ENCODE peak calls at places on chromosome 4, in seven cellular contexts. B is colonic mucosa, W is mammary epithelial cell, F is astrocyte, D is hepatocyte, K is upper lobe of right lung, I is breast epithelium. Y is an unnamed sample.

GRCh38 chr4:101102114-101102752 is 245.1 kb downstream of the PPP3CA start:
- DNase-seq in F (peak; percentile 90), W (peak; percentile 19), B (peak; percentile 41), D (no peak), I (peak; percentile 48), K (no peak), Y (no peak)

GRCh38 chr4:25290490-25291067 is 22.0 kb upstream of the ZCCHC4 start:
- DNase-seq in W (no peak), K (no peak), D (peak; percentile 54), F (no peak), B (no peak), I (no peak), Y (no peak)

GRCh38 chr4:8700576-8700975 is 108.0 kb downstream of the CPZ start:
- DNase-seq in W (no peak), D (no peak), K (peak; percentile 26), I (no peak), F (no peak), B (no peak), Y (no peak)

GRCh38 chr4:26122690-26123089 is 198.1 kb upstream of the RBPJ start:
- DNase-seq in D (no peak), W (no peak), I (no peak), K (no peak), F (no peak), B (no peak), Y (no peak)

GRCh38 chr4:163180087-163180486 is 13.4 kb upstream of the NAF1 start:
- DNase-seq in W (no peak), D (no peak), I (no peak), K (no peak), B (no peak), F (no peak), Y (no peak)

GRCh38 chr4:85823295-85823694 is 348.3 kb downstream of the ARHGAP24 start:
- DNase-seq in W (no peak), F (no peak), I (no peak), K (no peak), D (no peak), B (no peak), Y (no peak)

GRCh38 chr4:83819582-83819981 is 283.7 kb downstream of the GPAT3 start:
- DNase-seq in B (no peak), K (no peak), W (no peak), I (no peak), D (no peak), F (no peak), Y (no peak)

GRCh38 chr4:113026556-113026955 is 22.9 kb upstream of the ANK2 start:
- DNase-seq in K (no peak), B (no peak), W (peak; percentile 29), D (no peak), F (peak; percentile 57), I (no peak), Y (no peak)

GRCh38 chr4:2281575-2282343 is 19.9 kb upstream of the MXD4 start:
- DNase-seq in B (no peak), D (no peak), I (no peak), K (no peak), F (no peak), W (no peak), Y (no peak)

GRCh38 chr4:13268713-13269112 is 215.4 kb downstream of the RAB28 start:
- DNase-seq in B (no peak), F (no peak), D (no peak), W (no peak), I (no peak), K (no peak), Y (no peak)

GRCh38 chr4:106707776-106708603 is 328.1 kb downstream of the DKK2 start:
- DNase-seq in F (peak; percentile 71), D (no peak), B (no peak), K (no peak), I (no peak), W (peak; percentile 42), Y (no peak)

GRCh38 chr4:168291242-168291641 is 27.3 kb downstream of the DDX60 start:
- DNase-seq in D (no peak), K (no peak), W (no peak), B (no peak), F (no peak), I (no peak), Y (no peak)

GRCh38 chr4:32884198-32884597 is 2164.0 kb downstream of the PCDH7 start:
- DNase-seq in I (no peak), D (no peak), B (no peak), K (no peak), F (peak; percentile 24), W (no peak), Y (no peak)

GRCh38 chr4:56611501-56611900 is 69.6 kb downstream of the HOPX start:
- DNase-seq in B (no peak), D (no peak), K (no peak), W (no peak), F (peak; percentile 57), I (no peak), Y (no peak)

GRCh38 chr4:12084690-12085089 is 656.0 kb upstream of the HS3ST1 start:
- DNase-seq in W (peak; percentile 28), I (no peak), F (no peak), K (no peak), B (no peak), D (no peak), Y (no peak)

GRCh38 chr4:14908635-14909034 is 93.6 kb upstream of the CPEB2 start:
- DNase-seq in D (no peak), B (no peak), I (no peak), F (peak; percentile 51), K (no peak), W (peak; percentile 86), Y (peak; percentile 20)

GRCh38 chr4:172762902-172763301 is 405.7 kb upstream of the GALNT7 start:
- DNase-seq in I (no peak), B (no peak), F (no peak), K (no peak), D (no peak), W (no peak), Y (no peak)

GRCh38 chr4:172758586-172759340 is 409.8 kb upstream of the GALNT7 start:
- DNase-seq in F (peak; percentile 66), D (no peak), K (no peak), I (no peak), B (no peak), W (peak; percentile 63), Y (peak; percentile 18)

GRCh38 chr4:172760512-172760911 is 408.1 kb upstream of the GALNT7 start:
- DNase-seq in F (no peak), K (no peak), D (no peak), W (no peak), B (no peak), I (no peak), Y (no peak)
- TF ChIP-seq CTCF in F (no peak), K (no peak), D (no peak), W (no peak), B (no peak), I (no peak), Y (no peak)

GRCh38 chr4:140163029-140163810 is 9.2 kb upstream of the MAML3 start:
- DNase-seq in W (peak; percentile 29), K (no peak), F (peak; percentile 69), B (no peak), I (no peak), D (no peak), Y (no peak)

GRCh38 chr4:140158234-140159030 is 4.4 kb upstream of the MAML3 start:
- DNase-seq in K (no peak), D (no peak), W (no peak), I (no peak), F (peak; percentile 31), B (peak; percentile 74), Y (no peak)

GRCh38 chr4:140157341-140157740 is 3.4 kb upstream of the MAML3 start:
- DNase-seq in B (no peak), K (no peak), W (no peak), F (no peak), I (no peak), D (no peak), Y (no peak)

GRCh38 chr4:140168474-140168873 is 14.5 kb upstream of the MAML3 start:
- DNase-seq in B (no peak), D (no peak), W (no peak), F (peak; percentile 35), I (no peak), K (no peak), Y (no peak)

DNA sequence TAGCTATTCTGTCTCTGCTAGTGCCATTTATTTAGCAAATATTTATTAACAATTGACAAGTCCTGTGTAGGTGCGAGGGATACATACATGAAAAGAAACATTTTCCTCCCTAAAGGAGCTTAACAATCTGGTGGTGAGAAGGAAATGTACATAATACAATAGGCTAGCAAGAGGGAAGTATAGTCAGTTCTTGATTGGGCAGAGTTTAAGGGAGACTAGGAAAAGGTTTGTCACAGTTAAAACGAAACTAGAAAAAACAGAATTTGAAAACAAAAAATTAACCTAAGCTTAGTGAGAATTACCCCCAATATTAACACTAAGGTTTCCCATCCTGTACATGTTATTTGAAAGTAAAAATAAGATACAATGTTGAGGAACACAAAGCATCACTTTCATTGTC is 8.6 kb upstream of the MAML3 start:
- DNase-seq in D (no peak), K (no peak), F (no peak), W (no peak), B (no peak), I (no peak), Y (no peak)
- H3K27ac ChIP-seq in D (no peak overlapping the region), K (no peak overlapping the region), F (peak overlapping the region; percentile 52), W (peak overlapping the region; percentile 37), B (no peak overlapping the region), I (peak overlapping the region; percentile 73), Y (no peak overlapping the region)

GRCh38 chr4:42655248-42655647 is 1.7 kb downstream of the ATP8A1 start:
- DNase-seq in D (no peak), B (no peak), K (no peak), W (no peak), F (no peak), I (no peak), Y (no peak)

GRCh38 chr4:42654606-42655005 is 2.3 kb downstream of the ATP8A1 start:
- DNase-seq in W (peak; percentile 63), K (no peak), D (no peak), I (no peak), F (peak; percentile 76), B (no peak), Y (peak; percentile 70)

GRCh38 chr4:42655921-42656735 is 777 bp downstream of the ATP8A1 start:
- DNase-seq in B (peak; percentile 55), D (peak; percentile 37), W (no peak), F (no peak), I (peak; percentile 54), K (peak; percentile 78), Y (no peak)

GRCh38 chr4:42656736-42656985 is 244 bp downstream of the ATP8A1 start:
- DNase-seq in W (no peak), K (no peak), I (no peak), D (no peak), F (no peak), B (no peak), Y (no peak)

GRCh38 chr4:42656986-42657792 is at the start of gene ATP8A1:
- DNase-seq in K (peak; percentile 98), W (peak; percentile 79), I (peak; percentile 85), B (peak; percentile 94), F (peak; percentile 73), D (peak; percentile 97), Y (peak; percentile 92)
- TF ChIP-seq CTCF in K (no peak), W (no peak), I (no peak), B (no peak), F (no peak), D (no peak), Y (no peak)

GRCh38 chr4:137514401-137515116 is 17.7 kb downstream of the PCDH18 start:
- DNase-seq in I (no peak), F (no peak), K (no peak), W (no peak), B (no peak), D (no peak), Y (no peak)
- H3K27ac ChIP-seq in I (no peak overlapping the region), F (no peak overlapping the region), K (no peak overlapping the region), W (no peak overlapping the region), B (no peak overlapping the region), D (no peak overlapping the region), Y (no peak overlapping the region)